ENCODE peak calls at places on chromosome 9, in nine cellular contexts. T is aorta; H is A549; A is hippocampal formation; S is SW480; B is stimulated activated CD8-positive, alpha-beta memory T cell treated with anti-CD3 and anti-CD28 coated beads, Interleukin-4, amount 100 ng/mL, for 4 hours; R is amniotic stem cell; Z is GM12864; U is kidney glomerular epithelial cell. L is an unnamed sample.

GRCh38 chr9:107242073-107243063 is 40.7 kb upstream of the RAD23B start:
- DNase-seq in T (no peak), H (no peak), A (no peak), S (peak; percentile 53), B (no peak), R (no peak), Z (no peak), U (no peak), L (no peak)

GRCh38 chr9:17272510-17272909 is 137.7 kb downstream of the CNTLN start:
- DNase-seq in T (no peak), H (no peak), A (no peak), S (no peak), B (no peak), R (no peak), Z (no peak), U (no peak), L (no peak)

GRCh38 chr9:122134822-122135528 is 24.6 kb downstream of the NDUFA8 start:
- DNase-seq in T (no peak), H (no peak), A (no peak), S (no peak), B (no peak), R (no peak), Z (no peak), U (no peak), L (no peak)

GRCh38 chr9:61667559-61668121 is 477.8 kb downstream of the SPATA31A7 start:
- DNase-seq in T (no peak), H (no peak), A (no peak), S (no peak), B (no peak), R (no peak), Z (no peak), U (no peak), L (no peak)

GRCh38 chr9:127092041-127092608 is 30.3 kb downstream of the ANGPTL2 start:
- DNase-seq in T (no peak), H (no peak), A (no peak), S (peak; percentile 39), B (no peak), R (no peak), Z (no peak), U (no peak), L (no peak)

GRCh38 chr9:73683862-73684591 is 532.4 kb downstream of the ANXA1 start:
- DNase-seq in T (no peak), H (no peak), A (no peak), S (peak; percentile 33), B (no peak), R (peak; percentile 54), Z (no peak), U (peak; percentile 42), L (peak; percentile 19)

GRCh38 chr9:21559402-21560280 is 77.5 kb upstream of the IFNE start:
- DNase-seq in T (peak; percentile 50), H (peak; percentile 37), A (peak; percentile 5), S (peak; percentile 75), B (peak; percentile 14), R (peak; percentile 19), Z (no peak), U (peak; percentile 76), L (peak; percentile 48)

GRCh38 chr9:114263853-114264510 is 58.9 kb upstream of the ORM1 start:
- DNase-seq in T (no peak), H (no peak), A (no peak), S (no peak), B (no peak), R (no peak), Z (no peak), U (no peak), L (no peak)

GRCh38 chr9:86369810-86370209 is 15.6 kb upstream of the TUT7 start:
- DNase-seq in T (no peak), H (no peak), A (no peak), S (no peak), B (no peak), R (no peak), Z (no peak), U (no peak), L (no peak)

GRCh38 chr9:135061441-135061840 is 26.0 kb upstream of the OLFM1 start:
- DNase-seq in T (peak; percentile 12), H (no peak), A (no peak), S (no peak), B (no peak), R (no peak), Z (no peak), U (no peak), L (no peak)

GRCh38 chr9:125988479-125989050 is 241.4 kb downstream of the PBX3 start:
- DNase-seq in T (no peak), H (no peak), A (no peak), S (no peak), B (no peak), R (no peak), Z (no peak), U (no peak), L (no peak)

GRCh38 chr9:17005085-17005484 is 129.8 kb upstream of the CNTLN start:
- DNase-seq in T (peak; percentile 66), H (no peak), A (no peak), S (no peak), B (no peak), R (peak; percentile 57), Z (no peak), U (peak; percentile 86), L (peak; percentile 77)

GRCh38 chr9:114280636-114281315 is 42.1 kb upstream of the ORM1 start:
- DNase-seq in T (peak; percentile 15), H (no peak), A (no peak), S (no peak), B (no peak), R (no peak), Z (no peak), U (no peak), L (no peak)

GRCh38 chr9:95511232-95511951 is 5.4 kb downstream of the PTCH1 start:
- DNase-seq in T (peak; percentile 72), H (peak; percentile 28), A (peak; percentile 48), S (peak; percentile 86), B (no peak), R (peak; percentile 69), Z (no peak), U (peak; percentile 54), L (peak; percentile 61)

GRCh38 chr9:120985759-120986353 is 59.3 kb upstream of the TRAF1 start:
- DNase-seq in T (no peak), H (peak; percentile 25), A (no peak), S (peak; percentile 72), B (no peak), R (peak; percentile 40), Z (no peak), U (peak; percentile 87), L (peak; percentile 77)

GRCh38 chr9:92100237-92100911 is 14.8 kb downstream of the SPTLC1 start:
- DNase-seq in T (no peak), H (peak; percentile 48), A (no peak), S (peak; percentile 88), B (no peak), R (peak; percentile 66), Z (no peak), U (peak; percentile 84), L (peak; percentile 73)

GRCh38 chr9:35666045-35666444 is 1.1 kb upstream of the ARHGEF39 start:
- DNase-seq in T (no peak), H (no peak), A (no peak), S (no peak), B (no peak), R (no peak), Z (no peak), U (peak; percentile 5), L (no peak)

GRCh38 chr9:5843450-5844249 is 10.7 kb upstream of the ERMP1 start:
- DNase-seq in T (no peak), H (peak; percentile 57), A (no peak), S (peak; percentile 46), B (no peak), R (no peak), Z (no peak), U (peak; percentile 62), L (peak; percentile 29)

GRCh38 chr9:134621558-134622110 is 20.0 kb upstream of the COL5A1 start:
- DNase-seq in T (peak; percentile 33), H (no peak), A (no peak), S (no peak), B (no peak), R (no peak), Z (no peak), U (no peak), L (no peak)

GRCh38 chr9:136596219-136596616 is 50.4 kb upstream of the NOTCH1 start:
- DNase-seq in T (no peak), H (no peak), A (no peak), S (no peak), B (no peak), R (no peak), Z (no peak), U (no peak), L (no peak)

GRCh38 chr9:93670208-93671029 is 94.0 kb downstream of the PHF2 start:
- DNase-seq in T (peak; percentile 53), H (no peak), A (no peak), S (no peak), B (no peak), R (no peak), Z (no peak), U (no peak), L (peak; percentile 42)

GRCh38 chr9:82010711-82011110 is 22.1 kb downstream of the SPATA31D1 start:
- DNase-seq in T (no peak), H (no peak), A (no peak), S (no peak), B (no peak), R (no peak), Z (no peak), U (no peak), L (no peak)

GRCh38 chr9:95143591-95144561 is 173.6 kb downstream of the FANCC start:
- DNase-seq in T (peak; percentile 85), H (no peak), A (no peak), S (no peak), B (no peak), R (no peak), Z (no peak), U (no peak), L (no peak)

GRCh38 chr9:95772320-95773060 is 103.0 kb upstream of the ERCC6L2 start:
- DNase-seq in T (peak; percentile 70), H (no peak), A (no peak), S (peak; percentile 83), B (no peak), R (no peak), Z (no peak), U (no peak), L (peak; percentile 45)

GRCh38 chr9:30996761-30997160 is 1387.7 kb upstream of the ACO1 start:
- DNase-seq in T (no peak), H (no peak), A (no peak), S (no peak), B (no peak), R (no peak), Z (no peak), U (no peak), L (no peak)

GRCh38 chr9:89482056-89482784 is 15.7 kb downstream of the SEMA4D start:
- DNase-seq in T (no peak), H (no peak), A (peak; percentile 28), S (no peak), B (no peak), R (no peak), Z (no peak), U (no peak), L (no peak)

GRCh38 chr9:36407122-36407723 is 7.2 kb upstream of the RNF38 start:
- DNase-seq in T (no peak), H (peak; percentile 59), A (peak; percentile 49), S (peak; percentile 83), B (peak; percentile 29), R (no peak), Z (peak; percentile 30), U (peak; percentile 57), L (peak; percentile 56)

GRCh38 chr9:134416385-134417022 is 90.2 kb downstream of the RXRA start:
- DNase-seq in T (no peak), H (no peak), A (no peak), S (no peak), B (no peak), R (no peak), Z (no peak), U (no peak), L (no peak)

GRCh38 chr9:7243838-7244237 is 486.1 kb downstream of the KDM4C start:
- DNase-seq in T (no peak), H (no peak), A (no peak), S (no peak), B (no peak), R (no peak), Z (no peak), U (no peak), L (no peak)

GRCh38 chr9:131276891-131277672 is 772 bp upstream of the FAM78A start:
- DNase-seq in T (no peak), H (no peak), A (no peak), S (no peak), B (no peak), R (no peak), Z (no peak), U (no peak), L (no peak)

GRCh38 chr9:76451234-76451633 is 7.7 kb upstream of the GCNT1 start:
- DNase-seq in T (no peak), H (no peak), A (no peak), S (no peak), B (no peak), R (no peak), Z (no peak), U (peak; percentile 76), L (peak; percentile 66)

L was measured in HFFc6.